ENCODE peak calls at places on chromosomes 4 and X, in five cellular contexts. K is K562, H is HCT116, J is GM12878, L is H1. V is an unnamed sample.

GRCh38 chrX:102517331-102517730 is 792 bp upstream of the TMSB15A start:
- DNase-seq in H (no peak), L (no peak), J (no peak), K (no peak), V (no peak)

GRCh38 chr4:168511780-168512467 is 15.1 kb downstream of the PALLD start:
- DNase-seq in L (no peak), J (no peak), K (no peak), H (no peak), V (no peak)

GRCh38 chr4:110107868-110108267 is 90.5 kb downstream of the ELOVL6 start:
- DNase-seq in L (no peak), H (no peak), K (no peak), J (no peak), V (no peak)

GRCh38 chrX:134868766-134869495 is 121.9 kb upstream of the SMIM10 start:
- DNase-seq in J (no peak), H (no peak), K (no peak), L (no peak), V (no peak)

GRCh38 chrX:149198980-149199732 is 305.9 kb downstream of the IDS start:
- DNase-seq in H (no peak), J (peak; percentile 82), L (no peak), K (no peak), V (no peak)

GRCh38 chr4:40845136-40845910 is 95.6 kb downstream of the NSUN7 start:
- DNase-seq in J (no peak), K (no peak), L (no peak), H (no peak), V (no peak)

GRCh38 chr4:30825008-30825765 is 105.0 kb downstream of the PCDH7 start:
- DNase-seq in L (no peak), H (no peak), J (no peak), K (no peak), V (no peak)

GRCh38 chrX:56978172-56978571 is 17.2 kb downstream of the SPIN3 start:
- DNase-seq in J (peak; percentile 56), L (no peak), H (peak; percentile 15), K (peak; percentile 27), V (peak; percentile 14)

DNA sequence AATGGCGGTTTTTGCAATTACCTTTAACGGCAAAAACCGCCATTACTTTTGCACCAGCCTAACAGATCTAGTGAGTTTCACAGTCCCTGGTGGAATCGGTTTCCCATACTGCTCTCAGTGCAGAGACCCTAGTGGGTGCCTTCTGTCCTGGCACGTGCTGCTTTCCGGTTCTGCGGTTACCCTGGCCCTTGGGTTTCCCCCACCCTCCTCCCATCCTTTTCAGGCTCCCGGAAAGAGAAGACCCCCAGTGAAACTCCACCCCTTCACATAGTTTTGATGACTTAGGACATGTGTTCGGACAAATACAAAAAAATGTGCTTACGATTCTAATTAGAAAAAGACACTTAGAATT is 36.9 kb downstream of the NLGN3 start:
- DNase-seq in J (no peak), L (no peak), K (peak; percentile 29), H (no peak), V (no peak)
- TF ChIP-seq SRF in J (peak; percentile 76), L (no peak), K (no peak), H (no peak), V (no peak)

GRCh38 chr4:53967971-53968370 is 96.4 kb downstream of the CHIC2 start:
- DNase-seq in K (no peak), J (no peak), H (no peak), L (no peak), V (no peak)
- TF ChIP-seq SRF in K (no peak), J (no peak), H (no peak), L (no peak), V (no peak)

GRCh38 chrX:38664285-38664684 is 102.9 kb downstream of the TSPAN7 start:
- DNase-seq in K (peak; percentile 33), J (no peak), H (peak; percentile 26), L (no peak), V (peak; percentile 13)
- TF ChIP-seq SRF in K (no peak), J (no peak), H (no peak), L (no peak), V (no peak)

GRCh38 chrX:39206746-39207145 is 405.5 kb downstream of the MID1IP1 start:
- DNase-seq in H (no peak), L (no peak), J (no peak), K (no peak), V (no peak)

GRCh38 chrX:39205467-39205866 is 404.2 kb downstream of the MID1IP1 start:
- DNase-seq in J (no peak), H (no peak), L (no peak), K (no peak), V (no peak)

GRCh38 chrX:39203427-39203826 is 402.2 kb downstream of the MID1IP1 start:
- DNase-seq in L (no peak), J (no peak), K (no peak), H (no peak), V (no peak)

GRCh38 chrX:39204349-39204748 is 403.1 kb downstream of the MID1IP1 start:
- DNase-seq in L (no peak), J (no peak), H (no peak), K (no peak), V (no peak)

GRCh38 chrX:39204945-39205344 is 403.7 kb downstream of the MID1IP1 start:
- DNase-seq in L (no peak), J (no peak), K (no peak), H (no peak), V (no peak)
- TF ChIP-seq SRF in L (no peak), J (no peak), K (no peak), H (no peak), V (no peak)

GRCh38 chr4:147287588-147287890 is 193.4 kb upstream of the EDNRA start:
- DNase-seq in L (no peak), K (no peak), H (no peak), J (no peak), V (no peak)

GRCh38 chr4:147284935-147285334 is 196.0 kb upstream of the EDNRA start:
- DNase-seq in J (no peak), L (no peak), K (no peak), H (no peak), V (no peak)

GRCh38 chr4:147285751-147286150 is 195.1 kb upstream of the EDNRA start:
- DNase-seq in L (no peak), K (no peak), J (no peak), H (no peak), V (no peak)

GRCh38 chr4:147288512-147288911 is 192.4 kb upstream of the EDNRA start:
- DNase-seq in H (no peak), L (no peak), K (no peak), J (no peak), V (no peak)

GRCh38 chr4:147286846-147287587 is 193.9 kb upstream of the EDNRA start:
- DNase-seq in H (no peak), J (no peak), K (no peak), L (no peak), V (no peak)
- TF ChIP-seq SRF in H (no peak), J (no peak), K (no peak), L (no peak), V (no peak)

GRCh38 chr4:2753444-2753843 is 2.7 kb downstream of the TNIP2 start:
- DNase-seq in H (no peak), K (no peak), L (no peak), J (no peak), V (no peak)

GRCh38 chr4:2754848-2755820 is 1.0 kb downstream of the TNIP2 start:
- DNase-seq in J (no peak), L (no peak), K (no peak), H (no peak), V (no peak)

GRCh38 chr4:2755821-2756690 is at the start of gene TNIP2:
- DNase-seq in L (no peak), J (no peak), H (no peak), K (peak; percentile 98), V (peak; percentile 64)

GRCh38 chr4:2757426-2757825 is 1.3 kb upstream of the TNIP2 start:
- DNase-seq in L (no peak), J (no peak), H (no peak), K (no peak), V (no peak)

DNA sequence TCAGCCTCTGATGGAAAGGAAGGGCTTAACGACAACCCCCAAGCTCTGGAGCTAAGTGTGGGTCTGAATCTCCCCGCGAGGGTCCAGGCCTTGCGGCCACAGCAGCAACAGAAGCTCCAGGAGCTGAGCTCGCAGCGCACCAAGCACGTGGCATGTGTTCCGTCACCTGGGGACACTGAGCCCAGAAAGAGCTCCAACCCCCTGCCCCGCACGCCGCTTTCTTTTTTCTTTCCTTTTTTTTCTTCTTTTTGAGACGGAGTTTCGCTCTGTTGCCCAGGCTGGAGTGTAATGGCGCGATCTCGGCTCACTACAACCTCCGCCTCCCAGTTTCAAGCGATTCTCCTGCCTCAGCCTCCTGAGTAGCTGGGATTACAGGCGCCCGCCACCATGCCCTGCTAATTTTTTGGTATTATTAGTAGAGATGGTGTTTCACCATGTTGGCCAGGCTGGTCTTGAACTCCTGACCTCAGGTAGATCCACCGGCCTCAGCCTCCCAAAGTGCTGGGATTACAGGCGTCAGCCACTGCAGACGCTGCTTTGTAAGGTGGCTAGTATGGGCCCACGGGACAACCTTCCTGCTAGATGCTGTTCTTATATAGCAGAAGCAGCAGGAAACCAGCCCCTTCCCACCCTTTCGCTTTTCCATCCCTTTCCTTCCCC is 685 bp upstream of the TNIP2 start:
- DNase-seq in L (no peak), H (no peak), K (no peak), J (no peak), V (no peak)
- TF ChIP-seq SRF in L (no peak), H (no peak), K (no peak), J (no peak), V (no peak)

DNA sequence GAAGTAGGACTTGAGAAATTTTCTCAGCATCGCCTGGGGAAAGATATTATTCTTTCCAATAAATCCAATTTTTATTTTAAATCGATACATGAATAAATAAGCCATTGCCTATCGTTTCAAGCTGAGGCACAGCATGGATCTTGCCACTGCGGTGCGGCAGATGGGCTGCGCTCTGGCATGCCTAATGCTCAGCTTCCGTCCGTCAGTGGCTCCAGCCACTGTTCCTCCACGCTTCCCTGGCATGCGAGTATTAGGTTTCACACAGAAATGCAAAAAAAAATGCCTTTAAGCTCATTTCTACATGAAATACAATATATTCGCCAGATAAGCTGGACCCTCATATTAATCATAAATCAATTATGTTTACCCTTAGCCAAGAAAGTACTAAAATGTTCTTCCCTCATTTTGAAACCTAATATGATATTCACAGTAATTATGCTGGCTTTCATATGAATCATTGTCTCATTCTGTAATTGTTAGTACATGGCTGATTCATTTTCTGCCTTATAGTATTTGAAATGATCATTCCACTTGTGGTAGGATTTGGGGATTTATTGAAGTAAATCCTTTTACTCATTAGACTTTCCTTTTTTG is 115.5 kb upstream of the FAM241A start:
- DNase-seq in K (no peak), H (no peak), J (no peak), L (no peak), V (no peak)
- TF ChIP-seq SRF in K (no peak), H (no peak), J (no peak), L (no peak), V (no peak)

DNA sequence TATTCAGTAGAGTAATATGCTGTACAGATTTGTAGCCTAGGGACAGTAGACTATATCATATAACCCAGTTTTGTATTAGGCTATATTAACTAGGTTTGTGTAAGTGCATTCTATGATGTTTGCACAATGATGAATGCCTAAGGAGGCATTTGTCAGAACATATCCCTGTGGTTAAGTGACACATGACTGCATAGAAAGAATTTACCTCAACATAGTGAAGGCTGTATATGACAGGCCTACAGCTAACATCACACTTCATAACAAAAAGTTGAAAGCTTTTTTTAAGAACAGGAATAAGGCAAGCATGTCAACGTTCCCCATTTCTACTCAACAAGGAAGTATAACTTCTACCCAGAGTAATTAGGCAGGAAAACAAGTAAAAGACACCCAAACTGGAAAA is 165.9 kb upstream of the NDST4 start:
- DNase-seq in H (no peak), J (no peak), L (no peak), K (no peak), V (no peak)
- TF ChIP-seq SRF in H (no peak), J (no peak), L (no peak), K (no peak), V (no peak)

GRCh38 chrX:7215842-7216241 is 67.9 kb upstream of the PUDP start:
- DNase-seq in K (no peak), L (no peak), H (no peak), J (no peak), V (no peak)
- TF ChIP-seq SRF in K (no peak), L (no peak), H (no peak), J (no peak), V (no peak)